ENCODE peak calls at places on chromosomes 5 and 9, in eight cellular contexts. Y is GDM1; C is nephron progenitor cell; R is NCI-H345; S is upper lobe of right lung; W is BJ; O is stimulated activated CD8-positive, alpha-beta memory T cell treated with anti-CD3 and anti-CD28 coated beads, Interleukin-12 subunit alpha, Interleukin-12 subunit beta, amount 100 ng/mL, for 4 hours; F is HuH-7. A is an unnamed sample.

GRCh38 chr5:179765400-179765799 is 28.4 kb upstream of the LTC4S start:
- DNase-seq in R (no peak), Y (no peak), F (no peak), W (peak; percentile 35), S (no peak), C (no peak), O (no peak), A (no peak)

GRCh38 chr9:95981741-95982390 is 106.4 kb downstream of the ERCC6L2 start:
- DNase-seq in S (no peak), Y (peak; percentile 22), F (no peak), R (peak; percentile 11), O (no peak), C (no peak), W (no peak), A (no peak)

GRCh38 chr5:157592594-157592993 is 17.0 kb upstream of the ADAM19 start:
- DNase-seq in W (no peak), F (no peak), R (no peak), S (no peak), Y (no peak), C (no peak), O (no peak), A (no peak)

GRCh38 chr9:94656190-94656589 is 16.9 kb upstream of the FBP1 start:
- DNase-seq in W (no peak), C (no peak), O (no peak), Y (peak; percentile 74), F (no peak), R (no peak), S (no peak), A (no peak)

GRCh38 chr5:77725646-77726045 is 50.5 kb downstream of the TBCA start:
- DNase-seq in R (no peak), O (no peak), C (no peak), W (no peak), Y (no peak), S (no peak), F (no peak), A (no peak)

GRCh38 chr5:61667523-61668229 is 335.6 kb downstream of the ZSWIM6 start:
- DNase-seq in W (no peak), O (no peak), Y (no peak), S (no peak), R (no peak), F (no peak), C (no peak), A (no peak)

GRCh38 chr9:95027914-95028854 is 289.3 kb downstream of the FANCC start:
- DNase-seq in W (no peak), C (no peak), F (no peak), Y (no peak), S (no peak), R (peak; percentile 19), O (no peak), A (no peak)

GRCh38 chr5:107282061-107282460 is 388.7 kb downstream of the EFNA5 start:
- DNase-seq in W (no peak), S (no peak), R (no peak), F (no peak), O (no peak), Y (no peak), C (no peak), A (no peak)

GRCh38 chr9:79630521-79631403 is 59.0 kb downstream of the TLE4 start:
- DNase-seq in S (no peak), W (no peak), O (no peak), Y (no peak), C (no peak), R (no peak), F (no peak), A (no peak)

GRCh38 chr9:102631559-102631958 is 363.6 kb upstream of the CYLC2 start:
- DNase-seq in R (no peak), O (no peak), C (no peak), Y (no peak), W (no peak), S (no peak), F (no peak), A (no peak)

GRCh38 chr9:98132806-98133631 is 14.0 kb upstream of the TRIM14 start:
- DNase-seq in S (no peak), R (peak; percentile 97), C (no peak), O (no peak), F (no peak), W (no peak), Y (no peak), A (peak; percentile 32)

GRCh38 chr5:71587709-71588532 is 781 bp downstream of the MCCC2 start:
- DNase-seq in O (no peak), R (no peak), C (no peak), F (peak; percentile 8), Y (no peak), S (no peak), W (no peak), A (no peak)

GRCh38 chr9:108956098-108956533 is 21.9 kb downstream of the ABITRAM start:
- DNase-seq in C (no peak), O (no peak), Y (no peak), F (no peak), S (no peak), W (no peak), R (no peak), A (no peak)

A was measured in kidney.